ENCODE peak calls at places on chromosomes 13 and 19, in seven cellular contexts. Y is ovary; U is CD4-positive, alpha-beta memory T cell; O is OCI-LY7; I is H9; R is adipocyte; P is HCT116. H is an unnamed sample.
A peak's percentile ranks its signal among the peaks of the same experiment; 100 is the strongest.

GRCh38 chr19:41879080-41879479 is 2.0 kb downstream of the CD79A start:
- DNase-seq in Y (no peak), O (no peak), U (no peak), R (no peak), P (no peak), I (no peak), H (no peak)

GRCh38 chr19:37718357-37718756 is 1.2 kb downstream of the ZNF607 start:
- DNase-seq in P (no peak), R (peak; percentile 1), I (no peak), Y (no peak), O (peak; percentile 10), U (no peak), H (no peak)

GRCh38 chr13:35881360-35881759 is 249.8 kb downstream of the DCLK1 start:
- DNase-seq in U (no peak), I (no peak), R (peak; percentile 45), Y (no peak), P (no peak), O (no peak), H (no peak)

GRCh38 chr13:114099918-114100445 is 32.4 kb downstream of the RASA3 start:
- DNase-seq in U (no peak), P (peak; percentile 42), R (peak; percentile 31), Y (peak; percentile 22), I (peak; percentile 91), O (peak; percentile 16), H (peak; percentile 47)

GRCh38 chr13:95604534-95604915 is 40.0 kb downstream of the DZIP1 start:
- DNase-seq in P (no peak), R (no peak), O (no peak), I (no peak), Y (no peak), U (no peak), H (no peak)

GRCh38 chr13:41682001-41682400 is 224.7 kb downstream of the RGCC start:
- DNase-seq in R (no peak), I (no peak), P (no peak), O (no peak), Y (no peak), U (no peak), H (no peak)

GRCh38 chr13:77026255-77026782 is 640 bp downstream of the FBXL3 start:
- DNase-seq in P (peak; percentile 21), I (peak; percentile 67), O (peak; percentile 81), R (peak; percentile 88), Y (peak; percentile 73), U (peak; percentile 84), H (peak; percentile 83)

GRCh38 chr13:113491418-113491883 is 940 bp upstream of the DCUN1D2 start:
- DNase-seq in Y (peak; percentile 61), R (peak; percentile 81), O (no peak), U (no peak), I (no peak), P (no peak), H (no peak)

GRCh38 chr13:46389985-46390384 is 2.9 kb upstream of the RUBCNL start:
- DNase-seq in O (peak; percentile 90), Y (no peak), U (peak; percentile 10), R (no peak), I (no peak), P (no peak), H (no peak)

GRCh38 chr19:2081873-2082810 is 14.0 kb downstream of the MOB3A start:
- DNase-seq in O (peak; percentile 64), P (no peak), Y (no peak), R (no peak), U (peak; percentile 67), I (no peak), H (no peak)

DNA sequence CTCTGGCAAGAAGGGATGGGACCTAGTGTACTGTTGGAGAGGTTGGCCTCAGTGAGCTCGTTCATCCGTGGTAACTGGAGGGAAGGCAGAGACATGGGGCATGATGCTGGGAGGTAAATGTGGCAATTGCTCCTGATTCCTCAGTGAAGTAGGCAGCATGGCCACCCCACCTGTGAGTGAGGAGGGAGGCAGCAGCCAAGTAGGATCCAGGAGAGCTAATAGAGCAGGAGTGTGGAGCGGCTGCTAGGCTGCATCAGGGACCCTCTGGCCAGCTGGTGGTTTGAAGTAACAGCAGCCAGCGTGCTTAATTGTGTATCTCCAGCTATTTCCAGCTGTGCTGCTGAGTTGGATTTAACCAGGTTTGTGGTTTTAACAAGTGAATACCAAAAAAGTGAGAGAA is 24.7 kb downstream of the TM9SF2 start:
- DNase-seq in Y (no peak), R (no peak), O (no peak), U (no peak), I (no peak), P (no peak), H (no peak)
- H3K4me1 ChIP-seq in Y (no peaks in the 10 kb centered on the region), R (peaks cover 8% of the 10 kb centered on the region), O (no peaks in the 10 kb centered on the region), U (peaks cover 21% of the 10 kb centered on the region), I (no peaks in the 10 kb centered on the region), P (no peaks in the 10 kb centered on the region), H (no peaks in the 10 kb centered on the region)

GRCh38 chr13:40539954-40540706 is 126.3 kb downstream of the FOXO1 start:
- DNase-seq in Y (no peak), O (no peak), U (no peak), R (peak; percentile 19), I (peak; percentile 49), P (peak; percentile 48), H (peak; percentile 69)
- H3K4me1 ChIP-seq in Y (no peaks in the 10 kb centered on the region), O (peaks cover 31% of the 10 kb centered on the region), U (no peaks in the 10 kb centered on the region), R (peaks cover 12% of the 10 kb centered on the region), I (peaks cover 6% of the 10 kb centered on the region), P (peaks cover 18% of the 10 kb centered on the region), H (peaks cover 44% of the 10 kb centered on the region)

DNA sequence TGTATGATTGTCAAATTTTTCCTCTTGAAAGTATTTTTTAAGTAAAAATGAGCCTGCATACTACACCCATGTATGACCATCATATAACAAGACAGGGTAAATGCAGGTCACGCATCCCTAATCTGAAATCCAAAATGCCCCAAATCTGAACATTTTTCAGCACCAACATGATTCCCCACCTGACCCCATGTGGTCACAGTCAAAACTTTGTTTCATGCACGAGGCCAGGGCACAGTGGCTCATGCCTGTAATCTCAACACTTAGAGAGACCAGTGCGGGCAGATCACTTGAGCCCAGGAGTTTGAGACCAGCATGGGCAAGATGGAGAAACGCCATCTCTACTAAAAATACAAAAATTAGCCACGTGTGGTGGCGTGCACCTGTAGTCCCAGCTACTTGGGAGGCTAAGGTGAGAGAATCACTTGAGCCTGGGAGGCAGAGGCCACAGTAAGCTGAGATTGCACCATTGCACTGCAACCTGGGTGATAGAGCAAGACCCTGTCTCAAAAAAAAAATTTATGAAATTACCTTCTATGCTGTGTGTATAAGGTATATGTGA is 63.7 kb upstream of the NPAS1 start:
- DNase-seq in I (no peak), P (no peak), Y (no peak), O (no peak), U (no peak), R (no peak), H (no peak)
- H3K4me1 ChIP-seq in I (no peaks in the 10 kb centered on the region), P (peaks cover 11% of the 10 kb centered on the region), Y (peaks cover 1% of the 10 kb centered on the region), O (peaks cover 16% of the 10 kb centered on the region), U (peaks cover 91% of the 10 kb centered on the region), R (peaks cover 35% of the 10 kb centered on the region), H (peaks cover 33% of the 10 kb centered on the region)

DNA sequence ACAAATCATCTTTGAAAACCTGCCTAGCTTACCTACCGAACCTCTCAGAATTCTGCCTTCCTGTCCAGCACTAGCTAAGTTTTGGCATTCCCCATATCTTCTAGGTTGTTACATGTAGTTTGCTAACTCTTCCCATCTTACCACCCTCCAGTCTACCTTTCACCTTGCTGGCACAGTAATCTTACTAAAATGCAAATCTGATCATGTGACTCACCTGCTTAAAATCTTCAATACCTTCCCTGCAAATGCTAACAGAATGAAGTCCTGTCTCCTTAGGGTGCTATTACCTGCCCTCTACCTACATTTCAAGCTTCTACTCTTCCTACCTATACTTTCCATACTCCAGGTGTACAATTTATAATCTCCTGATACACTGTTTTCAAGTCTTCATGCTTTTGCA is 30.4 kb downstream of the INTS6 start:
- DNase-seq in I (no peak), R (no peak), U (no peak), P (no peak), Y (no peak), O (no peak), H (no peak)
- H3K4me1 ChIP-seq in I (peaks cover 8% of the 10 kb centered on the region), R (peaks cover 37% of the 10 kb centered on the region), U (peaks cover 72% of the 10 kb centered on the region), P (no peaks in the 10 kb centered on the region), Y (no peaks in the 10 kb centered on the region), O (peaks cover 66% of the 10 kb centered on the region), H (no peaks in the 10 kb centered on the region)

GRCh38 chr19:3362217-3362907 is 4.0 kb upstream of the NFIC start:
- DNase-seq in P (no peak), R (no peak), I (no peak), U (no peak), O (no peak), Y (no peak), H (no peak)
- H3K4me1 ChIP-seq in P (peaks cover 17% of the 10 kb centered on the region), R (peaks cover 24% of the 10 kb centered on the region), I (no peaks in the 10 kb centered on the region), U (peaks cover 39% of the 10 kb centered on the region), O (peaks cover 15% of the 10 kb centered on the region), Y (peaks cover 14% of the 10 kb centered on the region), H (no peaks in the 10 kb centered on the region)

GRCh38 chr13:30370146-30370545 is 52.1 kb upstream of the UBE2L5 start:
- DNase-seq in I (no peak), U (no peak), Y (no peak), R (no peak), O (peak; percentile 55), P (no peak), H (no peak)
- H3K4me1 ChIP-seq in I (peaks cover 5% of the 10 kb centered on the region), U (peaks cover 83% of the 10 kb centered on the region), Y (no peaks in the 10 kb centered on the region), R (no peaks in the 10 kb centered on the region), O (peaks cover 73% of the 10 kb centered on the region), P (peaks cover 10% of the 10 kb centered on the region), H (peaks cover 5% of the 10 kb centered on the region)

DNA sequence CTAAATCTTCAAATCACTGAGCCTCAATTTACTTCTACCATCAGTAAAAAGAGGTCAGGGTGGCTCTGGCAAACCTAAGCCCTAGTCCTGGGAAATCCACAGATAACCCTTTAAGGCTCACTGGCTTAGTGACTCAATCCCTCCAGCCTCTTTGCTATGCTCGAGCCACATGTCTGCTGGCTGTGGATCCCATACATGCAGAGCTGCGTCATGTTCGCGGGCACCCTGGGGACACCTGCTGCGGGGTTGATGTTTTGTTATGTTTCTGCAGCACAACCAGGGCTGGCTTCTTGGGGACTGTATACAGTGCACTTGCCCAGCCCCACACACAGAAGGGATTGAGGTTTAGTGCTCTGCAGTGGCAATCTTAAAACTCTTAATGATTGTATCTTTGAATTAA is 41.6 kb upstream of the C13orf42 start:
- DNase-seq in O (no peak), R (no peak), P (no peak), U (no peak), I (no peak), Y (no peak), H (no peak)
- H3K4me1 ChIP-seq in O (no peaks in the 10 kb centered on the region), R (peaks cover 9% of the 10 kb centered on the region), P (no peaks in the 10 kb centered on the region), U (no peaks in the 10 kb centered on the region), I (peaks cover 40% of the 10 kb centered on the region), Y (no peaks in the 10 kb centered on the region), H (no peaks in the 10 kb centered on the region)

GRCh38 chr19:50794074-50794777 is 4.0 kb downstream of the ACP4 start:
- DNase-seq in P (no peak), Y (no peak), R (no peak), O (peak; percentile 62), U (no peak), I (no peak), H (peak; percentile 71)

GRCh38 chr19:50796634-50797428 is 6.6 kb downstream of the ACP4 start:
- DNase-seq in I (no peak), U (no peak), P (no peak), O (no peak), R (no peak), Y (no peak), H (no peak)

GRCh38 chr19:50796128-50796633 is 6.0 kb downstream of the ACP4 start:
- DNase-seq in I (no peak), O (peak; percentile 37), U (no peak), R (no peak), P (no peak), Y (no peak), H (peak; percentile 39)

GRCh38 chr19:50794778-50795664 is 4.8 kb downstream of the ACP4 start:
- DNase-seq in P (no peak), R (no peak), O (peak; percentile 55), I (no peak), Y (no peak), U (no peak), H (peak; percentile 65)

GRCh38 chr19:50795665-50796073 is 5.5 kb downstream of the ACP4 start:
- DNase-seq in O (peak; percentile 27), I (no peak), U (no peak), Y (no peak), R (no peak), P (no peak), H (no peak)
- H3K4me1 ChIP-seq in O (peaks cover 8% of the 10 kb centered on the region), I (no peaks in the 10 kb centered on the region), U (peaks cover 5% of the 10 kb centered on the region), Y (no peaks in the 10 kb centered on the region), R (no peaks in the 10 kb centered on the region), P (peaks cover 11% of the 10 kb centered on the region), H (no peaks in the 10 kb centered on the region)